ENCODE peak calls at places on chromosomes 12 and 14, in ten cellular contexts. D is mesothelial cell of epicardium, Y is activated B cell treated with CpG ODN at 0.5 μM for 24 hours, S is kidney epithelial cell, C is mucosa of descending colon, N is esophagus muscularis mucosa, B is nephron progenitor cell, H is vagina, J is glutamatergic neuron, F is AG04450. K is an unnamed sample.

GRCh38 chr12:56593909-56594621 is 36.1 kb downstream of the BAZ2A start:
- DNase-seq in J (peak; percentile 73), D (peak; percentile 27), S (peak; percentile 61), F (peak; percentile 55), H (no peak), N (no peak), C (peak; percentile 54), Y (peak; percentile 33), B (peak; percentile 73), K (peak; percentile 71)

GRCh38 chr12:52149182-52149641 is 42.6 kb downstream of the KRT80 start:
- DNase-seq in F (no peak), N (no peak), Y (no peak), B (no peak), C (no peak), S (no peak), H (no peak), D (no peak), J (no peak), K (no peak)

GRCh38 chr12:46452061-46452615 is 79.6 kb upstream of the SLC38A2 start:
- DNase-seq in F (no peak), J (no peak), D (no peak), S (no peak), C (no peak), H (no peak), N (no peak), Y (no peak), B (no peak), K (no peak)

GRCh38 chr14:72217164-72217563 is 284.9 kb downstream of the RGS6 start:
- DNase-seq in J (no peak), N (no peak), S (no peak), C (no peak), F (no peak), H (no peak), B (no peak), D (no peak), Y (no peak), K (no peak)

GRCh38 chr14:49408187-49408963 is 177.8 kb downstream of the RPS29 start:
- DNase-seq in D (no peak), C (no peak), N (no peak), J (no peak), Y (no peak), S (no peak), B (no peak), F (no peak), H (no peak), K (no peak)

GRCh38 chr12:85155791-85156190 is 119.6 kb downstream of the LRRIQ1 start:
- DNase-seq in J (no peak), N (no peak), D (no peak), F (no peak), B (no peak), H (no peak), S (no peak), Y (no peak), C (no peak), K (no peak)

GRCh38 chr14:66249544-66249943 is 236.6 kb upstream of the CCDC196 start:
- DNase-seq in S (no peak), C (no peak), H (no peak), N (no peak), B (no peak), Y (no peak), F (no peak), D (no peak), J (no peak), K (no peak)

GRCh38 chr14:75301666-75302325 is 23.2 kb downstream of the FOS start:
- DNase-seq in H (no peak), J (no peak), F (no peak), D (no peak), B (no peak), N (no peak), S (no peak), C (peak; percentile 65), Y (no peak), K (peak; percentile 20)

GRCh38 chr12:43912851-43913250 is 77.0 kb downstream of the TMEM117 start:
- DNase-seq in J (no peak), F (no peak), N (no peak), C (no peak), Y (no peak), D (no peak), S (no peak), H (no peak), B (no peak), K (no peak)

GRCh38 chr12:43914391-43914790 is 78.5 kb downstream of the TMEM117 start:
- DNase-seq in Y (no peak), J (no peak), D (no peak), B (no peak), N (no peak), F (no peak), C (no peak), S (no peak), H (no peak), K (no peak)

GRCh38 chr12:43917896-43918295 is 82.0 kb downstream of the TMEM117 start:
- DNase-seq in J (no peak), N (no peak), H (no peak), Y (no peak), D (no peak), C (no peak), F (no peak), S (no peak), B (no peak), K (no peak)

DNA sequence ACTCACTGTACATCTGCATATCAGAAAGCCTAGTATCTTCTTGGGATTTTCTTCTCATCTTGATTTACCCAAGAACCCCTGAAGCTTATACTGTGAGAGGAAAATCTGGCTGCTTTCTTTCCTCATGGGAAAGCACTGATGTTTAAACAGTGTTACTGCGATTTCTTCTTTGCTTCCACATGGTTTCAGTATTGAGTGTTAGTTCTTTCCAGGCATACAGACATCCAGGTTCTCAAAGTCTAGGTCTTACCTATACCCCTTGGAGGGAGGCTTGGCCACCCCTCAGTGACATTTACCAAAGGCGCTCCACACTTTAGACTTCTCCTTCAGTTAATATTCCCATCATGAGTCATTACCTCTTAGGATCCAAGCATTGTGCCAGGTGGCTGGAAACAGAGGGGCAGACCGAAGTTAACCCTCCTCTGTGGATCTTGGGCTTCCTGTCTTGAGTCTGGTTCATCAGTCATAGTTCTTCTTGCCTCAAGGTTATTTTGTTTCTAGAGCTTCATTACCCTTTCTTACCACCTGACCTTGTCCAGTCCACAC is 79.1 kb downstream of the TMEM117 start:
- DNase-seq in S (no peak), F (no peak), D (no peak), Y (no peak), B (no peak), N (no peak), C (no peak), J (no peak), H (no peak), K (peak; percentile 5)
- TF ChIP-seq CTCF in S (no peak), F (no peak), D (no peak), Y (no peak), B (peak; percentile 23), N (no peak), C (no peak), J (no peak), H (no peak), K (no peak)

GRCh38 chr14:82009076-82009475 is 475.4 kb upstream of the SEL1L start:
- DNase-seq in J (no peak), D (no peak), H (no peak), S (no peak), Y (no peak), B (peak; percentile 5), N (no peak), C (no peak), F (no peak), K (no peak)
- TF ChIP-seq CTCF in J (peak; percentile 74), D (peak; percentile 53), H (no peak), S (no peak), Y (no peak), B (peak; percentile 40), N (peak; percentile 25), C (no peak), F (no peak), K (no peak)

DNA sequence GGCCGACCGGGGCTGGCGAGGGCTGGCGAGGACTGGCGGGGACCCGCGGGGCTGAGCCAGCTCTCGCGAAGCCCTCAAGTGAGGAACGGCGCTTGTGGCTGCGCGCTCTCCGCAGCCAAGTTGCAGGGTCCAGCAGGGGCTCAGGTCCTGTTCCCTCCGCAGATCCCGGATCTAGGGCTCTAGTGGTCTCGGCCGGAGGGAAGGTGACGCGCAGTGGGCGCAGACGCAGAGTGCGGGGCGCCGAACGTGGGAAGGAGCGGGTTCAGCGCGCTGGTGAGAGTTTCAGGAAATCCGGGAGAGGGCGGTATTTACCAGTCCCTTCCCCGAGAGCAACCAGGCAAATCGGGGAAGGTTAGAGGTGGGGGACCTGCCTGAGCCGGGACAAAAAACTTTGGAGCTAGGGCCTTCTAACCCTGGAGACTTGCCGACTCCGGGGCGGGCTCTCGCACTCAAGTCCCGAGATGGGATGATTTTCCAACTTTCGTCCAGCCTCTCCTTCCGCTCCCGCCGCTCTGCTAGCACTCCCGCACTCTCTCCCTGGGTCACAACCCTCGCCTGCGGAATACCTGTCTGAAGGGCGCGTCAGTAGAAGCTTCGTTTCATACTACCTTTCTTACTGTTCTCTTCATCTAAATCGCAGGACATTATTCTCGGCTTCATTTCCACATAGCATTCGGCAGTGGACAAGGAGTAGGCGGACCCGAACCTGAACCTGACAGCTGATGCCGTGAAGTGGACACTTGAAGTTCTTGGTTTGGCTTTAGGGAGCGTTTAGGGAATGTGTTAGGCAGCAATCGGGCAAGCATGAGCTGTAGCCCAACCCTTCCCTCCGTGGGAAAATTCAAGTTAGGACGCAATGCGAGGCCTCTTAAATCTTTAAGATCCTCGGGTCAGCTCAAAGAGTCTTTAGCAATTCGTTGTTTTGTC is 13.6 kb upstream of the PAX9 start:
- DNase-seq in N (peak; percentile 88), H (no peak), D (no peak), B (peak; percentile 75), C (peak; percentile 36), J (peak; percentile 65), Y (no peak), S (no peak), F (no peak), K (no peak)
- TF ChIP-seq CTCF in N (peak; percentile 51), H (no peak), D (peak; percentile 47), B (peak; percentile 60), C (peak; percentile 12), J (peak; percentile 30), Y (no peak), S (peak; percentile 56), F (peak; percentile 56), K (no peak)

GRCh38 chr14:23570806-23571483 is 3.4 kb upstream of the AP1G2 start:
- DNase-seq in Y (no peak), D (no peak), H (no peak), F (no peak), S (no peak), J (peak; percentile 8), B (no peak), C (no peak), N (no peak), K (no peak)

GRCh38 chr14:23568600-23569310 is 1.2 kb upstream of the AP1G2 start:
- DNase-seq in C (no peak), D (no peak), F (no peak), B (peak; percentile 56), J (peak; percentile 74), S (no peak), Y (no peak), H (no peak), N (no peak), K (no peak)

GRCh38 chr14:23568021-23568599 is 519 bp upstream of the AP1G2 start:
- DNase-seq in S (no peak), J (no peak), C (no peak), D (no peak), B (no peak), F (no peak), H (no peak), N (no peak), Y (no peak), K (no peak)

GRCh38 chr14:23567186-23568020 is at the start of gene AP1G2:
- DNase-seq in D (peak; percentile 63), C (peak; percentile 96), B (peak; percentile 86), N (peak; percentile 95), J (peak; percentile 84), H (no peak), S (no peak), F (no peak), Y (peak; percentile 87), K (peak; percentile 90)

GRCh38 chr14:23569443-23570151 is 2.0 kb upstream of the AP1G2 start:
- DNase-seq in Y (no peak), J (peak; percentile 46), B (no peak), H (no peak), S (no peak), F (no peak), N (no peak), C (no peak), D (no peak), K (no peak)
- TF ChIP-seq CTCF in Y (no peak), J (no peak), B (no peak), H (no peak), S (peak; percentile 9), F (no peak), N (no peak), C (no peak), D (no peak), K (no peak)